ENCODE peak calls at places on chromosomes 12 and 14, in nine cellular contexts. D, P, V, F, Y, M, Z, U and L are unnamed samples.

GRCh38 chr12:70733385-70733784 is 96.2 kb upstream of the PTPRB start:
- DNase-seq in D (no peak), P (no peak), V (no peak), F (no peak), Y (no peak), M (peak; percentile 26), Z (no peak), U (no peak), L (peak; percentile 44)

GRCh38 chr12:4615667-4616066 is 33.2 kb downstream of the AKAP3 start:
- DNase-seq in D (no peak), P (no peak), V (no peak), F (peak; percentile 55), Y (no peak), M (no peak), Z (no peak), U (no peak), L (no peak)

GRCh38 chr12:54159140-54159539 is 29.6 kb downstream of the SMUG1 start:
- DNase-seq in D (no peak), P (no peak), V (no peak), F (no peak), Y (no peak), M (peak; percentile 54), Z (no peak), U (no peak), L (peak; percentile 49)

GRCh38 chr12:48021485-48022179 is 17.4 kb upstream of the COL2A1 start:
- DNase-seq in D (no peak), P (no peak), V (no peak), F (no peak), Y (no peak), M (no peak), Z (no peak), U (no peak), L (no peak)

GRCh38 chr12:111807232-111807631 is 34.8 kb upstream of the MAPKAPK5 start:
- DNase-seq in D (no peak), P (no peak), V (no peak), F (no peak), Y (no peak), M (no peak), Z (no peak), U (no peak), L (no peak)

GRCh38 chr14:53093206-53093605 is 59.9 kb downstream of the DDHD1 start:
- DNase-seq in D (no peak), P (no peak), V (no peak), F (no peak), Y (no peak), M (no peak), Z (no peak), U (no peak), L (no peak)

GRCh38 chr12:118055144-118055557 is 5.8 kb downstream of the WSB2 start:
- DNase-seq in D (no peak), P (no peak), V (peak; percentile 48), F (no peak), Y (peak; percentile 54), M (no peak), Z (peak; percentile 23), U (no peak), L (no peak)

GRCh38 chr14:21852061-21852664 is 178.5 kb upstream of the OR4E1 start:
- DNase-seq in D (peak; percentile 41), P (no peak), V (no peak), F (no peak), Y (peak; percentile 40), M (no peak), Z (no peak), U (no peak), L (no peak)

GRCh38 chr14:36028218-36028617 is 148.3 kb downstream of the PTCSC3 start:
- DNase-seq in D (no peak), P (no peak), V (no peak), F (no peak), Y (no peak), M (no peak), Z (no peak), U (no peak), L (no peak)

GRCh38 chr14:105419305-105420091 is at the start of gene MTA1:
- DNase-seq in D (peak; percentile 75), P (no peak), V (no peak), F (no peak), Y (no peak), M (peak; percentile 85), Z (no peak), U (no peak), L (peak; percentile 71)

GRCh38 chr12:53179694-53180269 is 740 bp upstream of the ZNF740 start:
- DNase-seq in D (no peak), P (no peak), V (no peak), F (no peak), Y (no peak), M (no peak), Z (no peak), U (no peak), L (no peak)

GRCh38 chr14:55578511-55578910 is 1.5 kb upstream of the KTN1 start:
- DNase-seq in D (no peak), P (peak; percentile 15), V (no peak), F (no peak), Y (no peak), M (no peak), Z (no peak), U (no peak), L (no peak)

GRCh38 chr14:55580401-55581010 is 499 bp downstream of the KTN1 start:
- DNase-seq in D (peak; percentile 81), P (peak; percentile 43), V (peak; percentile 70), F (no peak), Y (peak; percentile 43), M (peak; percentile 33), Z (peak; percentile 29), U (no peak), L (no peak)

GRCh38 chr14:55582741-55583140 is 2.7 kb downstream of the KTN1 start:
- DNase-seq in D (no peak), P (no peak), V (no peak), F (no peak), Y (no peak), M (no peak), Z (no peak), U (no peak), L (no peak)

GRCh38 chr14:55579724-55580400 is at the start of gene KTN1:
- DNase-seq in D (peak; percentile 92), P (peak; percentile 79), V (peak; percentile 84), F (no peak), Y (peak; percentile 84), M (peak; percentile 67), Z (peak; percentile 68), U (no peak), L (peak; percentile 62)

GRCh38 chr14:55581011-55581806 is 1.2 kb downstream of the KTN1 start:
- DNase-seq in D (peak; percentile 80), P (peak; percentile 45), V (peak; percentile 57), F (no peak), Y (peak; percentile 45), M (no peak), Z (peak; percentile 46), U (no peak), L (no peak)
- TF ChIP-seq POLR2A in D (no peak), P (no peak), V (no peak), F (no peak), Y (peak; percentile 21), M (no peak), Z (no peak), U (no peak), L (no peak)

GRCh38 chr12:121815221-121815620 is 11.4 kb downstream of the SETD1B start:
- DNase-seq in D (no peak), P (no peak), V (no peak), F (no peak), Y (no peak), M (no peak), Z (no peak), U (no peak), L (no peak)
- TF ChIP-seq POLR2A in D (no peak), P (no peak), V (no peak), F (no peak), Y (no peak), M (no peak), Z (no peak), U (no peak), L (no peak)

DNA sequence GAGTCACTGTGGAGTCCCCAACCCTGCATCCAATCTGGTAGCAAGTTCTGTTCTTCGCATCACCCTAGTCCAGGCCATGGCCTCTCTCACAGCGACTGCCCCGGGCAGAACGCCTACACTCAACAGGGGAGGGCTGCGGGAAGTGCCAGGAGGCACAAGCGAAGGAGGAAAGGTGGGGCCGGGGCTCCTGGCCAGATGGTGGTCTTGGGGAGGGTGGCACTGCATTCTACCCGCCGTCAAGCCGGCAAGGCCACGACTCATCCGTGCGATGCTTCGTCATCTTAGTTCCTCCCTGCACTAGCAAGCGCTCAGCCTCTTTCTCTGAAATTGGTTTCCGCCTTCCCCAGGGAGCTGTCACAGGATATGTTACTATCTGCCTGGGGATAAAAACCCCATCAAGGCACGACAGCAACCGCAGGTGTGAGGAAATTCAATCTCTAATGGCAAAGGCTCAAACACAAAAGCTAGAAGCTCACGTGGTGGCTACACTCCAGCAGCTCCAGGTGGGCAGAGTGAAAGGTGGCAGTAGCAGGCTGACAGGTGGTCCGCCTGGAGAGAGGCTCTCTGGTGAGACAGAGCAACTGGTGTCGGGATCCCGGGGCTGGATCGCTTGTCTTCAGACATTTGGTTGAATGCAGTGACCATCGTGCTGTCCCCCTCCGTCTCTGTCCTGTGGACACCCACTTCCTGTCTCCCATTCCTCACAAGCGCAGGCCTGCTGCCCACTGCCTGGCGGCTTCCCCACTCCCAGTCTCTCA is 34.1 kb downstream of the ACADS start:
- DNase-seq in D (no peak), P (no peak), V (no peak), F (no peak), Y (no peak), M (no peak), Z (no peak), U (no peak), L (no peak)
- TF ChIP-seq POLR2A in D (no peak), P (no peak), V (no peak), F (no peak), Y (no peak), M (peak; percentile 16), Z (no peak), U (no peak), L (no peak)

GRCh38 chr12:28463396-28463795 is 273.1 kb downstream of the CCDC91 start:
- DNase-seq in D (no peak), P (no peak), V (no peak), F (no peak), Y (no peak), M (no peak), Z (no peak), U (no peak), L (no peak)

GRCh38 chr12:28459481-28459880 is 269.2 kb downstream of the CCDC91 start:
- DNase-seq in D (no peak), P (no peak), V (no peak), F (no peak), Y (no peak), M (no peak), Z (no peak), U (no peak), L (no peak)

GRCh38 chr12:28460420-28461130 is 270.3 kb downstream of the CCDC91 start:
- DNase-seq in D (no peak), P (no peak), V (no peak), F (no peak), Y (no peak), M (no peak), Z (no peak), U (no peak), L (no peak)

GRCh38 chr12:28456934-28457710 is 266.9 kb downstream of the CCDC91 start:
- DNase-seq in D (no peak), P (no peak), V (no peak), F (no peak), Y (no peak), M (no peak), Z (no peak), U (no peak), L (no peak)

DNA sequence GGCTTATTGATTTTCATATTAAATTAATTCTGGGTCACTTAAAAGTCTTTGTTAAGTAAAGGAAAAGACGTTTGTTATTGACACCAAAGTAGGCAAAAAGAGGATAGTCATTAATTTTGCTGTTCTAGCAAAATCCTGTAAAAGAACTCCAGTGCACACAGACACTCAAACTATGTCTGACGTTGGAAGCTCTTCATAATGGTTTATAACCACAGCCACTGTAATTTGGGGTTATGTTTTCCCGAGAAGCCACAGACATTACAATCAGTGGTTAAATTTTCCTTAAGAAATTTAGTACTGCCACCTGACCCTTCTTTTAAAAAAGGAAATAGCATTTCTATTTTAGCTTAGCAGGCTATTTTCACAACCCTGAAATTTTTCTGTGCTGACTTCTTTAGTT is 267.5 kb downstream of the CCDC91 start:
- DNase-seq in D (no peak), P (no peak), V (no peak), F (no peak), Y (no peak), M (no peak), Z (no peak), U (no peak), L (no peak)
- TF ChIP-seq POLR2A in D (no peak), P (no peak), V (no peak), F (no peak), Y (no peak), M (no peak), Z (no peak), U (no peak), L (no peak)